ENCODE peak calls at places on chromosomes 16 and 17, in four cellular contexts. W, N, J and Q are unnamed samples.

GRCh38 chr16:26133401-26133800 is 441.6 kb downstream of the HS3ST4 start:
- DNase-seq in W (no peak), N (no peak), J (no peak), Q (no peak)

GRCh38 chr17:19812407-19812806 is 55.3 kb downstream of the ULK2 start:
- DNase-seq in W (peak), N (no peak), J (peak), Q (no peak)

GRCh38 chr17:36611345-36612072 is 10.1 kb downstream of the MRM1 start:
- DNase-seq in W (peak), N (no peak), J (peak), Q (peak)

GRCh38 chr17:66713533-66714042 is 121.3 kb upstream of the CACNG5 start:
- DNase-seq in W (no peak), N (no peak), J (no peak), Q (no peak)

GRCh38 chr16:54284931-54285413 is 1.6 kb downstream of the IRX3 start:
- DNase-seq in W (no peak), N (peak), J (no peak), Q (no peak)

GRCh38 chr16:56769674-56770073 is 39.7 kb downstream of the NUP93 start:
- DNase-seq in W (peak), N (no peak), J (no peak), Q (no peak)

GRCh38 chr16:11784048-11784780 is 12.8 kb downstream of the ZC3H7A start:
- DNase-seq in W (no peak), N (no peak), J (no peak), Q (no peak)

GRCh38 chr17:71975998-71976649 is 144.7 kb upstream of the SOX9 start:
- DNase-seq in W (peak), N (peak), J (peak), Q (peak)

GRCh38 chr17:81930142-81931125 is 2.9 kb upstream of the MAFG start:
- DNase-seq in W (no peak), N (no peak), J (no peak), Q (no peak)

GRCh38 chr16:62194828-62195227 is 158.6 kb upstream of the CDH8 start:
- DNase-seq in W (no peak), N (no peak), J (no peak), Q (no peak)

GRCh38 chr16:4306439-4307214 is 9.2 kb upstream of the GLIS2 start:
- DNase-seq in W (no peak), N (peak), J (no peak), Q (no peak)

GRCh38 chr16:57769541-57770145 is 32.6 kb downstream of the KIFC3 start:
- DNase-seq in W (no peak), N (no peak), J (no peak), Q (no peak)

GRCh38 chr16:69340095-69340644 is 598 bp downstream of the NIP7 start:
- DNase-seq in W (peak), N (no peak), J (peak), Q (no peak)

GRCh38 chr17:45409659-45410076 is 23.0 kb downstream of the ARHGAP27 start:
- DNase-seq in W (no peak), N (no peak), J (no peak), Q (no peak)

GRCh38 chr16:47065766-47066688 is 77.7 kb downstream of the NETO2 start:
- DNase-seq in W (no peak), N (no peak), J (no peak), Q (no peak)

DNA sequence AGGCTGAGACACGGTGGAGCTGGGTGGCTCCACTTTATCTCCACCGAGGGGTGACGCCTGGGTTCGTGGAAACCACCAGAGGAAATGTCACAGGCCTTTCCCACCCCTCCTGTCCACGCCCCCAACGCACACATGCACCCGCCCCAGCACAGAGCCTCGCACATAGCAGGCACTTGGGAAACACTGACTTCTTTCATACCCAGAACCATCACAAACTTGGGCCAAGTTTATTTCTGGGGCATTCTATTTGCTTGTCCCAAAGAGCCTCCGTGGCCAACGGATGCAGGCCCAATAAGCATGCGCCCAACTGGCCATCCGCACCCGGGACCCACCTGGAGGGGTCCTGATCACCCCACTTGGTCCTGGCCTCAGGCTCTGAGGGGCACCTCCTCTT is 3.3 kb downstream of the BCAR1 start:
- DNase-seq in W (no peak), N (no peak), J (peak), Q (no peak)
- H3K18ac ChIP-seq in W (no peak), N (no peak), J (peak), Q (peak)

GRCh38 chr16:20079106-20079505 is 5.4 kb upstream of the GPR139 start:
- DNase-seq in W (no peak), N (no peak), J (no peak), Q (no peak)

GRCh38 chr16:20075243-20075642 is 1.6 kb upstream of the GPR139 start:
- DNase-seq in W (no peak), N (no peak), J (no peak), Q (no peak)

GRCh38 chr16:20072524-20073202 is 1.0 kb downstream of the GPR139 start:
- DNase-seq in W (no peak), N (no peak), J (no peak), Q (no peak)

GRCh38 chr16:20074089-20074956 is 633 bp upstream of the GPR139 start:
- DNase-seq in W (no peak), N (no peak), J (no peak), Q (no peak)

DNA sequence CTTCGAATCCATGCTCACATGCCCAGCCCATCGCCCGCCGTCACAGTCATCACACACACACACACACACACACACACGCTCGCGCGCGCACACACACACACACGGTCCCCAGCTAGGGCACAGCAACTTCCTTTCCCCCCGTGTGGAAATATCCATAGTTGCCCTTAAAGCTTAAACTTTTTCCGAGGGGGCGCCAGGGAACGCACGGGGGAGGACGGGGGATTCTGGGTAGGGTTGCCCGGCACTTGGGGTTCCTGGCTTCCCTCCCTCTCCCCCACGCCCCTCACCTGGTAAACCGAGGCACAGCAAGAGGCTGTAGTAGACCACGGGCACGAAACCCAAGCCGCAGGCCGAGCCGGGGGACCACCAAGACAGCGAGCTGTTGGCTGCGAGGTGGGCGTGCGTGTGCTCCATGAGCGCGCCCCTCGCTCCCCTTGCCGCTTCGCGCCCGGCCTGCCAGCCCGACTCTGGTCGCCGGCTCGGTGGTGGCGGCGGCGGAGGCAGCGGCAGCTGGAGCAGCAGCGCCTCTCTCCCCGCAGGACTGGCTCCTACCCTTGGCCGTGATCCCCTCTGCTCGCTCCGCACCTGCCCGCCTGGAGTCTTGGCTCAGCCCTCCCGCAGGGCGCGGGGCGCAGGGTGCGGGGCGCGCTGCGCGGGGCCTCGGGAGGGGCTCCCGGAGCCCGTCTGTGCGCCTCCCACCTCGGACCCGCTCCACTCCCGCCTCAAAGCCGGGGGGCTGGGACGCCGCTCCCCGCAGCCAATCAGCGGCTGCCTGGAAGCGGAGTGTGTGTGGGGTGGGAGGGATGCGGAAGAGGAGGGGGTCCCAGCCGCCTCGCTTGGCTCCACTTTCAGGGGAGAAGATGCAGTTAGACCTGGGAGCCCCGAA is at the start of gene GPR139:
- DNase-seq in W (no peak), N (peak), J (no peak), Q (no peak)
- H3K23ac ChIP-seq in W (no peak), N (no peak), J (no peak), Q (no peak)

DNA sequence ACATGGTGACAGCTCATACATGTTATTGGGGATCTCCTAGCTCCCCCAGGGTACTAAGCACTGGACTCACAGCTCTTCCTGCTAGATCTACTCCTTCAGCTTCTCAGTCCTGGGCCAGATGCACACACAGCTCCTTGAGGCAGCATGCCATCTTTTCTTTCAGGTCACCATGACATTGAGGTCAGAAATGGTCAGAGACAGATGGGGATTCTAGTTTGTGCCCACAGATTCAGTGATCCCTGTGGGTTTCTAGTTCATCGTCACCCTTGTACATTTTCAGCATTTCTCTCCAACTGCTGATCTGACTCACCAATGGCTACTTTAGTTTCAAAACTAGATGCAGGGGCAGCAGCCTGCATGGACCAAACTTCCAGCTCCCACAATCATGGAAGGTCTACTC is 560.7 kb upstream of the PSMD7 start:
- DNase-seq in W (no peak), N (no peak), J (no peak), Q (no peak)
- H3K18ac ChIP-seq in W (no peak), N (no peak), J (no peak), Q (no peak)

DNA sequence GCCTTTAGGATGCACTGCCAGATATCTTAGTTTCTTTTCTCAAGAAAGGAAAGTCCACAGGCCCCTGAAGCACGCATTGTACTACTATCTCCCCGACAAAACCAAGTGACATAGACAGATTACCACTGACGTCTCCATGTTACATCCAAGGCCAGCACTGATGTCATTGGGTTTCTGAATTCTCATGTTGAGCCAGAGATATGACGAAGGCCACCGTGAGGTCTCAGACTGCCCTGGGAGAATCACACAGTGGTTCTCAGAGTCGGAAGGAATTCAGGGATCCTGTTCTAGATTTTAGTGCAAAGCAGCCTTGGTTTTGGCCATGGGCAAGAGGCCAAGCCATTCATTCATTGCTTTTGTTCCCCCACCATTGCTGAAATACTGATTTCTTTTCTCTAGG is 222.1 kb downstream of the MSI2 start:
- DNase-seq in W (no peak), N (no peak), J (peak), Q (no peak)
- H3K23ac ChIP-seq in W (no peak), N (no peak), J (no peak), Q (no peak)

DNA sequence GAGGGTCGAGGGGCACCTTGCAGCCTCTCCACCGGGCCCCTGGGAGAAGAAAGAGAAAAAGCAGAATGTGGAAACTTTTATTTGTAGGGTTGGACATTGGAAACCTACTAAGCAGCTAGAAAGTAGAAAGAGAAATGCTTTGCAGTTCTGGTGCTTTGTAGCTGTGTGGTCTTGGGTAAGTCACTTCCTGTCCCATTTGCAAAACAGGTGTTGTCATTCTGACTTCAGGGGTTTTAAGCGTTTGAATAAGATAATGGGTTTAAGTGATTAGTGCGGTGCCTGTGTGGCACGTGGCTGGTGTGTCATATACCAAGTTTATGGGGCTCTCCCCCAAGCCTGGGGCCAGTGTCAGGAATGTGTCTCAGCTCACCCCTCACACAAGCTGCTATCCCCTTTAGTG is 1.6 kb downstream of the CA4 start:
- DNase-seq in W (no peak), N (no peak), J (no peak), Q (no peak)
- H3K18ac ChIP-seq in W (no peak), N (no peak), J (no peak), Q (no peak)

DNA sequence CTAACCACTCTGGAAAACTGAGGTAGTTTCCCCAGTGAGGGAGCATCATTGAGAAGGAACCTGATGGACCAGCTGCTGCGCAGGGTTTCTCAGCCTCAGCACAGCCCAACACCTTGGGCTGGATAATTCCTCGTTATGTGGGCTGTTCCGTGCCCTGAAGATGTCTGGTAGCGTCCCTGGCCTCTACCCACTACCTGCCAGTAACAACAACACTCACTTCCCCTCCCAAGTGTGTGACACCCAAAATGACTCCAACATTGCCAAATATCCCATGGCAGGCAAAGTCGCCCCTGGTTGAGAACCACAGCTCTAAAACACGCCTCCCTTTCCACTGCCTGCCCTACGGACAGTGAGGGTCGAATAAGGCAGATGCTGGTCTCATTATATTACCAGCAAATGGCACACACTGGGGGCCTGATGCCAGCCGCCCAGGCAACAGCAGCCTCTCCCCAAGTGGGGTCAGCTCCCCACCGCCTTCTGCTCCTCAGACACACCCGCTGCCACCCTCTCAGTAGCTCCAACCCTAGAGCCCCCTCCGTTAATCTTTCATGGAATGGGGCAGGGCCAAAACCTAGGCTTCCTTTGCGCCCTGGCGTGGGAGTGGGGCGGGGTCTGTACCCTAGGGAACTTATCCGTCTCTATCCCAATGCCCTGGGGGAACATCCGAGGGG is 1.0 kb downstream of the RHBDF2 start:
- DNase-seq in W (no peak), N (no peak), J (no peak), Q (no peak)
- H3K23ac ChIP-seq in W (no peak), N (no peak), J (no peak), Q (no peak)